ENCODE peak calls at places on chromosomes 1 and 21, in ten cellular contexts. C is left colon; D is Panc1; K is cardiac septum; R is cardiac fibroblast; N is skeletal muscle cell; O is CD8-positive, alpha-beta T cell; U is mesothelial cell of epicardium; P is activated CD4-positive, CD25-positive, alpha-beta regulatory T cell treated with anti-CD3 and anti-CD28 coated beads, Interleukin-2, amount 50 U/mL, for 72 hours; F is stimulated activated CD4-positive, alpha-beta T cell treated with anti-CD3 and anti-CD28 coated beads, Interleukin-4, amount 100 ng/mL, for 4 hours. E is an unnamed sample.

GRCh38 chr1:177170756-177171535 is at the start of gene BRINP2:
- DNase-seq in P (no peak), N (no peak), D (no peak), O (no peak), C (no peak), U (no peak), R (peak; percentile 3), F (no peak), K (no peak), E (peak; percentile 31)

GRCh38 chr1:1165900-1166421 is 7.7 kb upstream of the TTLL10 start:
- DNase-seq in N (no peak), R (no peak), D (no peak), C (no peak), O (no peak), F (no peak), U (no peak), P (no peak), K (no peak), E (no peak)

GRCh38 chr1:193971595-193971994 is 785.2 kb upstream of the B3GALT2 start:
- DNase-seq in R (peak; percentile 74), C (no peak), D (no peak), U (no peak), P (no peak), N (peak; percentile 1), F (no peak), K (no peak), O (no peak), E (no peak)

GRCh38 chr1:55402117-55402516 is 187.0 kb upstream of the USP24 start:
- DNase-seq in R (peak; percentile 69), D (no peak), U (no peak), C (no peak), K (no peak), N (peak; percentile 42), P (no peak), F (no peak), O (no peak), E (no peak)

GRCh38 chr1:53573931-53574330 is 114.7 kb downstream of the DMRTB1 start:
- DNase-seq in K (peak; percentile 72), C (no peak), F (no peak), R (no peak), N (no peak), O (no peak), U (peak; percentile 1), P (peak; percentile 25), D (no peak), E (no peak)

GRCh38 chr1:232667781-232668101 is 37.8 kb upstream of the SIPA1L2 start:
- DNase-seq in U (no peak), R (no peak), D (no peak), K (no peak), C (no peak), O (no peak), F (no peak), P (no peak), N (no peak), E (no peak)

GRCh38 chr1:79887059-79887458 is 880.5 kb upstream of the ADGRL4 start:
- DNase-seq in C (no peak), P (no peak), N (no peak), U (no peak), K (no peak), D (no peak), R (no peak), O (no peak), F (no peak), E (no peak)

GRCh38 chr1:26469558-26469957 is 2.7 kb upstream of the HMGN2 start:
- DNase-seq in U (no peak), R (no peak), O (no peak), N (no peak), D (no peak), P (no peak), K (no peak), F (no peak), C (no peak), E (no peak)

GRCh38 chr21:38171723-38172344 is 85.0 kb upstream of the KCNJ15 start:
- DNase-seq in F (no peak), R (peak; percentile 77), K (no peak), P (no peak), O (no peak), C (no peak), U (no peak), D (no peak), N (peak; percentile 58), E (peak; percentile 64)

GRCh38 chr1:162406811-162407210 is 5.1 kb downstream of the SH2D1B start:
- DNase-seq in N (no peak), D (no peak), F (no peak), O (no peak), U (no peak), C (no peak), R (peak; percentile 26), P (no peak), K (no peak), E (no peak)

GRCh38 chr1:230359992-230360391 is 66.1 kb downstream of the PGBD5 start:
- DNase-seq in K (no peak), C (no peak), D (no peak), O (no peak), P (no peak), R (peak; percentile 19), U (no peak), F (no peak), N (peak; percentile 41), E (peak; percentile 75)

GRCh38 chr21:46005081-46005480 is 23.5 kb downstream of the COL6A1 start:
- DNase-seq in R (no peak), K (no peak), D (no peak), P (no peak), N (no peak), O (no peak), U (no peak), C (no peak), F (no peak), E (no peak)

GRCh38 chr1:70090875-70091274 is 114.5 kb downstream of the LRRC40 start:
- DNase-seq in U (no peak), P (no peak), F (no peak), N (peak; percentile 39), O (no peak), D (no peak), K (no peak), C (no peak), R (peak; percentile 91), E (peak; percentile 35)

GRCh38 chr1:1182491-1183220 is 9.0 kb downstream of the TTLL10 start:
- DNase-seq in R (no peak), N (no peak), O (no peak), P (no peak), D (no peak), F (no peak), U (no peak), K (no peak), C (peak; percentile 24), E (no peak)

GRCh38 chr1:21439721-21440629 is at the start of gene NBPF3:
- DNase-seq in O (peak; percentile 84), U (peak; percentile 87), P (peak; percentile 73), K (peak; percentile 85), F (peak; percentile 86), D (peak; percentile 67), R (peak; percentile 86), N (peak; percentile 64), C (peak; percentile 90), E (peak; percentile 79)

GRCh38 chr1:12314328-12314903 is 84.6 kb downstream of the VPS13D start:
- DNase-seq in N (no peak), F (no peak), K (no peak), P (no peak), U (no peak), D (no peak), C (no peak), O (no peak), R (peak; percentile 51), E (peak; percentile 23)

GRCh38 chr1:228989176-228989575 is 253.9 kb downstream of the RHOU start:
- DNase-seq in U (no peak), C (no peak), K (no peak), O (no peak), P (no peak), R (no peak), D (no peak), F (no peak), N (no peak), E (no peak)

GRCh38 chr1:75953461-75953860 is 21.3 kb upstream of the ASB17 start:
- DNase-seq in R (no peak), P (no peak), K (no peak), U (no peak), D (no peak), O (no peak), C (no peak), N (no peak), F (no peak), E (no peak)

GRCh38 chr1:29686012-29686930 is 449.9 kb downstream of the PTPRU start:
- DNase-seq in K (peak; percentile 29), C (no peak), O (no peak), F (no peak), P (no peak), U (no peak), N (no peak), D (no peak), R (no peak), E (no peak)

GRCh38 chr1:23400324-23401110 is 24.0 kb downstream of the TCEA3 start:
- DNase-seq in U (no peak), N (peak; percentile 42), D (no peak), R (peak; percentile 76), O (no peak), P (no peak), C (no peak), F (no peak), K (no peak), E (peak; percentile 27)

GRCh38 chr21:36044056-36044455 is 16.3 kb downstream of the SETD4 start:
- DNase-seq in D (no peak), P (no peak), F (no peak), C (no peak), R (no peak), K (no peak), O (no peak), N (no peak), U (no peak), E (peak; percentile 94)

GRCh38 chr1:61486783-61487505 is 238.0 kb downstream of the TM2D1 start:
- DNase-seq in N (no peak), F (no peak), U (no peak), R (no peak), K (no peak), D (no peak), C (no peak), O (no peak), P (no peak), E (no peak)

GRCh38 chr1:12482999-12483398 is 135.0 kb downstream of the DHRS3 start:
- DNase-seq in K (no peak), D (no peak), U (no peak), C (no peak), N (no peak), P (no peak), R (no peak), O (no peak), F (no peak), E (no peak)

GRCh38 chr1:204904228-204904810 is 33.7 kb downstream of the NFASC start:
- DNase-seq in D (no peak), P (no peak), O (no peak), U (no peak), R (no peak), F (no peak), K (no peak), C (no peak), N (no peak), E (no peak)

GRCh38 chr1:18948913-18949688 is 7.4 kb downstream of the IFFO2 start:
- DNase-seq in P (no peak), F (no peak), D (no peak), N (no peak), R (peak; percentile 73), U (no peak), C (no peak), O (no peak), K (no peak), E (no peak)

GRCh38 chr1:8025061-8025670 is 943 bp downstream of the ERRFI1 start:
- DNase-seq in U (no peak), N (no peak), O (no peak), P (no peak), D (no peak), C (no peak), R (peak; percentile 52), F (no peak), K (no peak), E (no peak)

GRCh38 chr1:12594966-12595838 is 22.8 kb downstream of the DHRS3 start:
- DNase-seq in F (no peak), D (no peak), O (peak; percentile 48), R (no peak), C (peak; percentile 62), K (peak; percentile 85), P (peak; percentile 36), N (no peak), U (peak; percentile 69), E (peak; percentile 86)

GRCh38 chr1:216742625-216743024 is 19.4 kb upstream of the ESRRG start:
- DNase-seq in F (no peak), O (no peak), U (no peak), P (no peak), N (no peak), C (no peak), R (peak; percentile 28), K (no peak), D (no peak), E (no peak)